ENCODE peak calls at places on chromosome 10, in seven cellular contexts. O, T, J, R, D, C and X are unnamed samples.

GRCh38 chr10:119686465-119687191 is 35.4 kb downstream of the BAG3 start:
- DNase-seq in O (peak; percentile 84), T (peak; percentile 77), J (peak; percentile 92), R (peak; percentile 81), D (peak; percentile 82), C (peak; percentile 75), X (peak; percentile 77)

GRCh38 chr10:25564351-25564750 is 369.7 kb upstream of the MYO3A start:
- DNase-seq in O (no peak), T (no peak), J (no peak), R (no peak), D (no peak), C (no peak), X (no peak)

GRCh38 chr10:31745612-31746376 is 182.8 kb downstream of the ARHGAP12 start:
- DNase-seq in O (no peak), T (no peak), J (peak; percentile 91), R (no peak), D (no peak), C (peak; percentile 48), X (no peak)

GRCh38 chr10:14184841-14185500 is 145.8 kb downstream of the FRMD4A start:
- DNase-seq in O (no peak), T (no peak), J (no peak), R (peak; percentile 61), D (peak; percentile 31), C (no peak), X (no peak)

GRCh38 chr10:16822027-16822426 is 4.8 kb upstream of the RSU1 start:
- DNase-seq in O (no peak), T (no peak), J (no peak), R (no peak), D (no peak), C (no peak), X (no peak)

GRCh38 chr10:86261470-86261869 is 105.1 kb downstream of the GRID1 start:
- DNase-seq in O (peak; percentile 14), T (no peak), J (no peak), R (no peak), D (no peak), C (no peak), X (peak; percentile 42)

GRCh38 chr10:110822708-110823291 is 48.9 kb upstream of the PDCD4 start:
- DNase-seq in O (no peak), T (peak; percentile 55), J (no peak), R (no peak), D (no peak), C (no peak), X (no peak)

GRCh38 chr10:7008645-7009044 is 402.2 kb downstream of the SFMBT2 start:
- DNase-seq in O (no peak), T (no peak), J (no peak), R (no peak), D (no peak), C (no peak), X (no peak)

GRCh38 chr10:110651044-110651958 is 7.2 kb downstream of the RBM20 start:
- DNase-seq in O (no peak), T (no peak), J (no peak), R (peak; percentile 25), D (no peak), C (no peak), X (no peak)

GRCh38 chr10:1488970-1489548 is 248.3 kb downstream of the ADARB2 start:
- DNase-seq in O (no peak), T (no peak), J (no peak), R (peak; percentile 58), D (peak; percentile 45), C (no peak), X (no peak)

GRCh38 chr10:974038-974784 is 14.0 kb upstream of the GTPBP4 start:
- DNase-seq in O (peak; percentile 87), T (no peak), J (no peak), R (no peak), D (no peak), C (no peak), X (no peak)

GRCh38 chr10:89404082-89404481 is 10.3 kb upstream of the IFIT5 start:
- DNase-seq in O (no peak), T (no peak), J (no peak), R (no peak), D (no peak), C (no peak), X (no peak)

GRCh38 chr10:99804471-99804870 is 22.0 kb downstream of the ABCC2 start:
- DNase-seq in O (no peak), T (no peak), J (no peak), R (no peak), D (no peak), C (no peak), X (no peak)

GRCh38 chr10:70753841-70754621 is 31.1 kb downstream of the TBATA start:
- DNase-seq in O (no peak), T (no peak), J (no peak), R (no peak), D (no peak), C (no peak), X (no peak)
- TF ChIP-seq CTCF in O (no peak), T (no peak), J (no peak), R (no peak), D (no peak), C (no peak), X (no peak)

GRCh38 chr10:124242791-124243190 is 149.4 kb upstream of the CHST15 start:
- DNase-seq in O (no peak), T (no peak), J (no peak), R (no peak), D (peak; percentile 1), C (no peak), X (no peak)

GRCh38 chr10:124245191-124245590 is 151.8 kb upstream of the CHST15 start:
- DNase-seq in O (no peak), T (no peak), J (no peak), R (no peak), D (no peak), C (no peak), X (no peak)

GRCh38 chr10:124245806-124246440 is 152.5 kb upstream of the CHST15 start:
- DNase-seq in O (no peak), T (no peak), J (no peak), R (no peak), D (peak; percentile 2), C (no peak), X (no peak)

GRCh38 chr10:124243702-124244121 is 150.3 kb upstream of the CHST15 start:
- DNase-seq in O (no peak), T (no peak), J (no peak), R (no peak), D (peak; percentile 6), C (no peak), X (no peak)

GRCh38 chr10:124244256-124244877 is 151.0 kb upstream of the CHST15 start:
- DNase-seq in O (no peak), T (no peak), J (no peak), R (no peak), D (peak; percentile 1), C (no peak), X (no peak)
- TF ChIP-seq CTCF in O (no peak), T (no peak), J (no peak), R (no peak), D (no peak), C (no peak), X (no peak)

GRCh38 chr10:57035310-57035709 is 674.3 kb upstream of the ZWINT start:
- DNase-seq in O (no peak), T (no peak), J (no peak), R (no peak), D (no peak), C (no peak), X (no peak)
- TF ChIP-seq CTCF in O (no peak), T (no peak), J (no peak), R (no peak), D (no peak), C (no peak), X (no peak)

GRCh38 chr10:131698232-131698631 is 202.6 kb upstream of the PPP2R2D start:
- DNase-seq in O (no peak), T (no peak), J (no peak), R (no peak), D (no peak), C (no peak), X (peak; percentile 36)

GRCh38 chr10:131697461-131698128 is 203.2 kb upstream of the PPP2R2D start:
- DNase-seq in O (no peak), T (no peak), J (no peak), R (no peak), D (no peak), C (no peak), X (peak; percentile 42)

GRCh38 chr10:131700506-131700905 is 200.3 kb upstream of the PPP2R2D start:
- DNase-seq in O (no peak), T (no peak), J (no peak), R (no peak), D (no peak), C (no peak), X (peak; percentile 51)

GRCh38 chr10:131700032-131700431 is 200.8 kb upstream of the PPP2R2D start:
- DNase-seq in O (no peak), T (no peak), J (no peak), R (no peak), D (no peak), C (no peak), X (peak; percentile 63)

DNA sequence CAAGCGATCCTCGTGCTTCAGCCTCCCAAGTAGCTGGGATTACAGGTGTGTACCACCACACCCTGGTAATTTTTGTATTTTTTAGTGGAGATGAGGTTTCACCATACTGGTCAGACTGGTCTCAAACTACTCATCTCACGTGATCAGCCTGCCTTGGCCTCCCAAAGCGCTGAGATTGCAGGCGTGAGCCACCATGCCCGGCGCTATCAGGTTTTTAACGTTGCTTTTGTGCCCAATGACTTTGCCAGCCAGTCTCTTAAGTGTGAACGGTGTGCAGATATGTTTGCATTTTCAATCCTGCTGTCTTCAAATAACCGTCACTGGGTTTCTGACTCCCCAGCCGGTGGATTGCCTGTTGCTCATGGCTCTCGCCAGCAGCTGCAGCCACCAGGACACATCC is 201.8 kb upstream of the PPP2R2D start:
- DNase-seq in O (no peak), T (no peak), J (no peak), R (no peak), D (no peak), C (no peak), X (peak; percentile 36)
- TF ChIP-seq CTCF in O (no peak), T (no peak), J (no peak), R (no peak), D (no peak), C (no peak), X (no peak)